ENCODE peak calls at places on chromosomes 12 and 14, in five cellular contexts. One of them, this sample, is unnamed.

GRCh38 chr12:129241852-129242251 is 388.6 kb downstream of the GLT1D1 start:
- DNase-seq in uterus: no peak
- DNase-seq in AG10803: no peak
- DNase-seq in AG04450: no peak
- DNase-seq in progenitor cell of endocrine pancreas: no peak
- DNase-seq in this sample: no peak

GRCh38 chr14:22824711-22825359 is 4.9 kb upstream of the MRPL52 start:
- DNase-seq in uterus: peak; percentile 81
- DNase-seq in AG10803: peak; percentile 94
- DNase-seq in AG04450: peak; percentile 87
- DNase-seq in progenitor cell of endocrine pancreas: no peak
- DNase-seq in this sample: no peak

GRCh38 chr14:102185360-102185759 is 45.7 kb downstream of the WDR20 start:
- DNase-seq in uterus: no peak
- DNase-seq in AG10803: no peak
- DNase-seq in AG04450: no peak
- DNase-seq in progenitor cell of endocrine pancreas: no peak
- DNase-seq in this sample: no peak

GRCh38 chr12:109144224-109144623 is 27.8 kb downstream of the ACACB start:
- DNase-seq in uterus: no peak
- DNase-seq in AG10803: no peak
- DNase-seq in AG04450: no peak
- DNase-seq in progenitor cell of endocrine pancreas: no peak
- DNase-seq in this sample: no peak

GRCh38 chr12:49043856-49044258 is 16.7 kb downstream of the KMT2D start:
- DNase-seq in uterus: no peak
- DNase-seq in AG10803: peak; percentile 47
- DNase-seq in AG04450: no peak
- DNase-seq in progenitor cell of endocrine pancreas: peak; percentile 55
- DNase-seq in this sample: peak; percentile 71

GRCh38 chr14:81427348-81428058 is 27.4 kb upstream of the STON2 start:
- DNase-seq in uterus: no peak
- DNase-seq in AG10803: no peak
- DNase-seq in AG04450: no peak
- DNase-seq in progenitor cell of endocrine pancreas: no peak
- DNase-seq in this sample: no peak

GRCh38 chr14:27435923-27436674 is 838.3 kb upstream of the NOVA1 start:
- DNase-seq in uterus: no peak
- DNase-seq in AG10803: no peak
- DNase-seq in AG04450: no peak
- DNase-seq in progenitor cell of endocrine pancreas: no peak
- DNase-seq in this sample: no peak

GRCh38 chr12:81077686-81078441 is at the start of gene ACSS3:
- DNase-seq in uterus: peak; percentile 56
- DNase-seq in AG10803: peak; percentile 28
- DNase-seq in AG04450: no peak
- DNase-seq in progenitor cell of endocrine pancreas: peak; percentile 38
- DNase-seq in this sample: peak; percentile 47

GRCh38 chr14:100076133-100076532 is 10.9 kb downstream of the EVL start:
- DNase-seq in uterus: no peak
- DNase-seq in AG10803: peak; percentile 23
- DNase-seq in AG04450: no peak
- DNase-seq in progenitor cell of endocrine pancreas: no peak
- DNase-seq in this sample: no peak

GRCh38 chr12:32107376-32108267 is 975 bp downstream of the BICD1 start:
- DNase-seq in uterus: peak; percentile 28
- DNase-seq in AG10803: peak; percentile 62
- DNase-seq in AG04450: no peak
- DNase-seq in progenitor cell of endocrine pancreas: peak; percentile 16
- DNase-seq in this sample: peak; percentile 12

GRCh38 chr14:77140937-77141591 is 527 bp downstream of the ZDHHC22 start:
- DNase-seq in uterus: no peak
- DNase-seq in AG10803: no peak
- DNase-seq in AG04450: no peak
- DNase-seq in progenitor cell of endocrine pancreas: peak; percentile 64
- DNase-seq in this sample: peak; percentile 77
- TF ChIP-seq CTCF in uterus: peak; percentile 24
- TF ChIP-seq CTCF in AG10803: peak; percentile 22
- TF ChIP-seq CTCF in AG04450: peak; percentile 28
- TF ChIP-seq CTCF in progenitor cell of endocrine pancreas: peak; percentile 70
- TF ChIP-seq CTCF in this sample: peak; percentile 70

GRCh38 chr12:46460682-46461215 is 88.2 kb upstream of the SLC38A2 start:
- DNase-seq in uterus: no peak
- DNase-seq in AG10803: no peak
- DNase-seq in AG04450: no peak
- DNase-seq in progenitor cell of endocrine pancreas: no peak
- DNase-seq in this sample: no peak

GRCh38 chr12:46462641-46463355 is 90.2 kb upstream of the SLC38A2 start:
- DNase-seq in uterus: no peak
- DNase-seq in AG10803: no peak
- DNase-seq in AG04450: no peak
- DNase-seq in progenitor cell of endocrine pancreas: no peak
- DNase-seq in this sample: no peak

GRCh38 chr12:46461907-46462605 is 89.5 kb upstream of the SLC38A2 start:
- DNase-seq in uterus: no peak
- DNase-seq in AG10803: no peak
- DNase-seq in AG04450: no peak
- DNase-seq in progenitor cell of endocrine pancreas: no peak
- DNase-seq in this sample: no peak

GRCh38 chr12:46459881-46460545 is 87.4 kb upstream of the SLC38A2 start:
- DNase-seq in uterus: no peak
- DNase-seq in AG10803: no peak
- DNase-seq in AG04450: no peak
- DNase-seq in progenitor cell of endocrine pancreas: no peak
- DNase-seq in this sample: no peak

GRCh38 chr12:46461459-46461858 is 88.9 kb upstream of the SLC38A2 start:
- DNase-seq in uterus: peak; percentile 53
- DNase-seq in AG10803: no peak
- DNase-seq in AG04450: no peak
- DNase-seq in progenitor cell of endocrine pancreas: no peak
- DNase-seq in this sample: no peak
- TF ChIP-seq CTCF in uterus: no peak
- TF ChIP-seq CTCF in AG10803: no peak
- TF ChIP-seq CTCF in AG04450: no peak
- TF ChIP-seq CTCF in progenitor cell of endocrine pancreas: no peak
- TF ChIP-seq CTCF in this sample: no peak

GRCh38 chr14:103857256-103857655 is 9.9 kb upstream of the PPP1R13B start:
- DNase-seq in uterus: no peak
- DNase-seq in AG10803: no peak
- DNase-seq in AG04450: no peak
- DNase-seq in progenitor cell of endocrine pancreas: no peak
- DNase-seq in this sample: no peak

GRCh38 chr14:103854017-103854808 is 6.8 kb upstream of the PPP1R13B start:
- DNase-seq in uterus: no peak
- DNase-seq in AG10803: no peak
- DNase-seq in AG04450: no peak
- DNase-seq in progenitor cell of endocrine pancreas: no peak
- DNase-seq in this sample: no peak

GRCh38 chr14:103856105-103856504 is 8.7 kb upstream of the PPP1R13B start:
- DNase-seq in uterus: no peak
- DNase-seq in AG10803: no peak
- DNase-seq in AG04450: no peak
- DNase-seq in progenitor cell of endocrine pancreas: no peak
- DNase-seq in this sample: no peak

GRCh38 chr14:103855734-103856095 is 8.3 kb upstream of the PPP1R13B start:
- DNase-seq in uterus: no peak
- DNase-seq in AG10803: no peak
- DNase-seq in AG04450: no peak
- DNase-seq in progenitor cell of endocrine pancreas: no peak
- DNase-seq in this sample: no peak

DNA sequence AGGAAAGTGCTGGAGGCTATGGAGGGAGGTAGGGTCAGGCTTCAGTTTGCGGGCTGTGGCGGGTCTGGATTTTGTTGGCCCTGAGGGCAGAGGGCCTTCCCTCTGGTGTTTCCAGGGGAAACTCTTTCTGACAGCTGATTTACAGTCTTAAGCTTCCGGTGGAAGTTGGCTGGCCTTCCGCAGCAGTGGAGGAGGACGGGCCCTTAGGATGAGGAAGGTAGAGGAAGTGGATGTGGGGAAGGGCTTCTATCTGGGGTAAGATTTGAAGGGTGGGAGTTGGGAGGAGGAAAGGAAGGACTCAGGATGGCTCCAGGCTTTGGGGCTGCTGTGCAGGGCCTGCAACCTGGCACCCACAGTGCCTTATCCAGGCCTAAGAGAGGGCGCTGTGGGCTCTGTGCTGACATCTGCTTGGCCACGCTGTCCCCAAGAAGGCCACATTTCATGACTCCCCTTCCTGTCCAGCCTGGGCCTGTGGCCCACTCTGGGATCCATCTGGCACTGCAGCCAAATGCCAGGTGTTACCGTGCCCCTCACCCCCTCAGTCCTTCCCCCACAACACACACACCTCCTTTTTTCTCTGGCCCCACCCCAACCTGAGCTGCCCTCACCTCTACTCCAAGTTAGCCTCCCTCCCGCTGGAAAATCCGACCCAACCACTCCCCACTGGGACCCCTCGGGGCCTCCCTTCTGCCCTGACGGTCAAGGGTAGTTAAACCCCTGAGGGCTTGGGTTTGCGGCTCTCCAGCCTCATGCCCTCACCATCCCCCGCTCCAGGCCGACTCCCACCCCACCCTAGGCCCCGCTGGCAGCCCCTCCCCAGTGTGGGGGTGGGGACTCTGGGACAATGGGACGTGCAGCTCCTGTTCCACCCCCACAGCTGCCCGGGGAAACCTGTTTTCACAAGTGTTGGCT is 7.7 kb upstream of the PPP1R13B start:
- DNase-seq in uterus: peak; percentile 40
- DNase-seq in AG10803: no peak
- DNase-seq in AG04450: no peak
- DNase-seq in progenitor cell of endocrine pancreas: peak; percentile 52
- DNase-seq in this sample: no peak
- TF ChIP-seq CTCF in uterus: no peak
- TF ChIP-seq CTCF in AG10803: no peak
- TF ChIP-seq CTCF in AG04450: no peak
- TF ChIP-seq CTCF in progenitor cell of endocrine pancreas: no peak
- TF ChIP-seq CTCF in this sample: no peak

GRCh38 chr12:58106185-58106584 is 164.8 kb downstream of the ATP23 start:
- DNase-seq in uterus: no peak
- DNase-seq in AG10803: no peak
- DNase-seq in AG04450: no peak
- DNase-seq in progenitor cell of endocrine pancreas: no peak
- DNase-seq in this sample: no peak
- TF ChIP-seq CTCF in uterus: no peak
- TF ChIP-seq CTCF in AG10803: no peak
- TF ChIP-seq CTCF in AG04450: no peak
- TF ChIP-seq CTCF in progenitor cell of endocrine pancreas: no peak
- TF ChIP-seq CTCF in this sample: no peak

DNA sequence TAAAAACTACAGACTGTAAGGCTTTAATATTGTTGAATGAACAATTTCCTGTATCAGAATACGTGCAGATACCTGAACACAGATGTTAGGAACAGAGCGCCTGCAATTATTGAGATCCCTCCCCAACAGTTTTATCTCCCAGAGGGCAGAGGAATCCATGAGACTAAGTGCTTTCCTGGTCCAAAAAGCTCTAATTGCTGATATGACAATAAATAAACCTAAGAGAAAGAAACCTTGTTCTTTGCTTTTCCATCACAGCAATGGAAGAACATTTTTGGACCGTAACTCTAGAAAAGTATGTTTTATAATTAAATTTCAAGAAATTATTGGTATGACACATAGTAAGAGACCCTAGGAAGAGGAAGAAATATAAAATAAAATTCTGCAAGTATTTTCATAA is 13.0 kb upstream of the KRT83 start:
- DNase-seq in uterus: no peak
- DNase-seq in AG10803: no peak
- DNase-seq in AG04450: no peak
- DNase-seq in progenitor cell of endocrine pancreas: no peak
- DNase-seq in this sample: no peak
- TF ChIP-seq CTCF in uterus: no peak
- TF ChIP-seq CTCF in AG10803: no peak
- TF ChIP-seq CTCF in AG04450: no peak
- TF ChIP-seq CTCF in progenitor cell of endocrine pancreas: no peak
- TF ChIP-seq CTCF in this sample: no peak

GRCh38 chr14:105271224-105271890 is 23.0 kb downstream of the BTBD6 start:
- DNase-seq in uterus: no peak
- DNase-seq in AG10803: no peak
- DNase-seq in AG04450: no peak
- DNase-seq in progenitor cell of endocrine pancreas: no peak
- DNase-seq in this sample: no peak

GRCh38 chr14:105272623-105273022 is 24.3 kb downstream of the BTBD6 start:
- DNase-seq in uterus: no peak
- DNase-seq in AG10803: no peak
- DNase-seq in AG04450: no peak
- DNase-seq in progenitor cell of endocrine pancreas: no peak
- DNase-seq in this sample: no peak

GRCh38 chr14:105268736-105269354 is 20.5 kb downstream of the BTBD6 start:
- DNase-seq in uterus: no peak
- DNase-seq in AG10803: no peak
- DNase-seq in AG04450: no peak
- DNase-seq in progenitor cell of endocrine pancreas: no peak
- DNase-seq in this sample: no peak

GRCh38 chr14:105269405-105269804 is 21.1 kb downstream of the BTBD6 start:
- DNase-seq in uterus: no peak
- DNase-seq in AG10803: no peak
- DNase-seq in AG04450: no peak
- DNase-seq in progenitor cell of endocrine pancreas: no peak
- DNase-seq in this sample: no peak

GRCh38 chr14:105267820-105268548 is 19.7 kb downstream of the BTBD6 start:
- DNase-seq in uterus: no peak
- DNase-seq in AG10803: no peak
- DNase-seq in AG04450: no peak
- DNase-seq in progenitor cell of endocrine pancreas: no peak
- DNase-seq in this sample: no peak
- TF ChIP-seq CTCF in uterus: no peak
- TF ChIP-seq CTCF in AG10803: no peak
- TF ChIP-seq CTCF in AG04450: no peak
- TF ChIP-seq CTCF in progenitor cell of endocrine pancreas: no peak
- TF ChIP-seq CTCF in this sample: no peak

DNA sequence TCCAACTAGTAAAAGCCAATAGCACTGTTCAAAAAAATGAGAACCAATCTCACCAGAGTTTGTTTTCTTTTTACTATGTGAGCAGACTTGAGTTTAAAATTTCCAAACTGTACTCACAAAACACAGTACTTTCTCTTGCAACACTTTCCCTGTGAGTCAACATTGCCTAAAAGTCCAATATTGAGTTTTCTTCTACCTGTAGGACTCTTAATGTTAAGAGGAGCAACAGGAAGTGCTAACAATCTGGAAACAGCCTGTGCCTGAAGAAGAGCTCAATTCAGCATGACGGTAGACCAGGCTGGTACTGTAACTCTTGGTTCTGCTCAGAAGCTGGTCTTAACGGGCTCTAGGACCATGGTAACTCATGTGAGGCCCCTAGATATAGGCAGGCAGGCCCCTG is 144.3 kb downstream of the MED13L start:
- DNase-seq in uterus: no peak
- DNase-seq in AG10803: peak; percentile 33
- DNase-seq in AG04450: no peak
- DNase-seq in progenitor cell of endocrine pancreas: no peak
- DNase-seq in this sample: no peak
- TF ChIP-seq CTCF in uterus: no peak
- TF ChIP-seq CTCF in AG10803: no peak
- TF ChIP-seq CTCF in AG04450: no peak
- TF ChIP-seq CTCF in progenitor cell of endocrine pancreas: no peak
- TF ChIP-seq CTCF in this sample: no peak

GRCh38 chr12:52023976-52024688 is 17.4 kb downstream of the TAMALIN start:
- DNase-seq in uterus: no peak
- DNase-seq in AG10803: no peak
- DNase-seq in AG04450: no peak
- DNase-seq in progenitor cell of endocrine pancreas: no peak
- DNase-seq in this sample: no peak
- TF ChIP-seq CTCF in uterus: no peak
- TF ChIP-seq CTCF in AG10803: no peak
- TF ChIP-seq CTCF in AG04450: no peak
- TF ChIP-seq CTCF in progenitor cell of endocrine pancreas: peak; percentile 6
- TF ChIP-seq CTCF in this sample: peak; percentile 37

GRCh38 chr14:64772394-64772950 is 68.2 kb downstream of the PLEKHG3 start:
- DNase-seq in uterus: no peak
- DNase-seq in AG10803: no peak
- DNase-seq in AG04450: no peak
- DNase-seq in progenitor cell of endocrine pancreas: no peak
- DNase-seq in this sample: no peak
- TF ChIP-seq CTCF in uterus: no peak
- TF ChIP-seq CTCF in AG10803: no peak
- TF ChIP-seq CTCF in AG04450: no peak
- TF ChIP-seq CTCF in progenitor cell of endocrine pancreas: no peak
- TF ChIP-seq CTCF in this sample: no peak